ENCODE peak calls at places on chromosomes 16 and 17, in five cellular contexts. Y, P, I, L and J are unnamed samples.

GRCh38 chr16:30437511-30438046 is 7.7 kb upstream of the DCTPP1 start:
- DNase-seq in Y (no peak), P (no peak), I (no peak), L (no peak), J (no peak)

GRCh38 chr17:75933836-75934235 is 7.0 kb downstream of the FBF1 start:
- DNase-seq in Y (no peak), P (no peak), I (no peak), L (no peak), J (no peak)

GRCh38 chr16:12205378-12205777 is 228.8 kb downstream of the SNX29 start:
- DNase-seq in Y (no peak), P (no peak), I (no peak), L (no peak), J (no peak)

GRCh38 chr16:26963109-26963508 is 103.6 kb upstream of the C16orf82 start:
- DNase-seq in Y (no peak), P (no peak), I (no peak), L (no peak), J (no peak)

GRCh38 chr17:1201132-1201702 is 21.4 kb upstream of the ABR start:
- DNase-seq in Y (no peak), P (peak; percentile 48), I (no peak), L (no peak), J (peak; percentile 69)

GRCh38 chr16:53888222-53888621 is 184.3 kb downstream of the FTO start:
- DNase-seq in Y (no peak), P (no peak), I (no peak), L (no peak), J (no peak)

GRCh38 chr17:59406808-59407381 is 75.4 kb downstream of the YPEL2 start:
- DNase-seq in Y (no peak), P (no peak), I (peak; percentile 27), L (no peak), J (no peak)

GRCh38 chr17:72270530-72270929 is 149.7 kb downstream of the SOX9 start:
- DNase-seq in Y (no peak), P (no peak), I (peak; percentile 16), L (no peak), J (no peak)

GRCh38 chr17:73782231-73782630 is 138.0 kb upstream of the SDK2 start:
- DNase-seq in Y (no peak), P (no peak), I (no peak), L (no peak), J (no peak)

GRCh38 chr17:489758-490329 is 137.2 kb upstream of the RPH3AL start:
- DNase-seq in Y (peak; percentile 36), P (peak; percentile 57), I (no peak), L (peak; percentile 45), J (peak; percentile 66)

GRCh38 chr17:78237403-78238012 is 6.1 kb downstream of the TMEM235 start:
- DNase-seq in Y (no peak), P (no peak), I (no peak), L (no peak), J (no peak)

GRCh38 chr16:79836129-79836528 is 235.6 kb upstream of the MAF start:
- DNase-seq in Y (no peak), P (no peak), I (no peak), L (no peak), J (no peak)

GRCh38 chr17:42618442-42619150 is 9.1 kb downstream of the TUBG1 start:
- DNase-seq in Y (peak; percentile 12), P (no peak), I (no peak), L (peak; percentile 71), J (no peak)

GRCh38 chr17:75918112-75918445 is 13.4 kb upstream of the MRPL38 start:
- DNase-seq in Y (no peak), P (no peak), I (no peak), L (no peak), J (no peak)

GRCh38 chr17:50839591-50840310 is 4.4 kb downstream of the WFIKKN2 start:
- DNase-seq in Y (no peak), P (no peak), I (no peak), L (no peak), J (no peak)

GRCh38 chr17:41516147-41516827 is 2.4 kb downstream of the KRT15 start:
- DNase-seq in Y (no peak), P (no peak), I (no peak), L (no peak), J (no peak)

GRCh38 chr16:25210758-25211157 is 6.0 kb upstream of the AQP8 start:
- DNase-seq in Y (no peak), P (no peak), I (no peak), L (no peak), J (no peak)